ENCODE peak calls at places on chromosomes 6 and 20, in four cellular contexts. K, Z, E and Y are unnamed samples.

GRCh38 chr6:33670086-33670660 is 41.3 kb downstream of the UQCC2 start:
- DNase-seq in E (no peak), K (no peak), Z (no peak), Y (no peak)

GRCh38 chr20:37745553-37745952 is 51.7 kb downstream of the CTNNBL1 start:
- DNase-seq in K (no peak), E (no peak), Z (no peak), Y (no peak)

GRCh38 chr20:34525342-34525708 is 9.1 kb downstream of the DYNLRB1 start:
- DNase-seq in E (no peak), K (no peak), Z (no peak), Y (no peak)

GRCh38 chr6:147298461-147298860 is 94.2 kb downstream of the STXBP5 start:
- DNase-seq in Z (no peak), E (no peak), K (no peak), Y (peak; percentile 21)

GRCh38 chr6:116156405-116157326 is 30.7 kb upstream of the COL10A1 start:
- DNase-seq in Z (no peak), E (no peak), K (no peak), Y (no peak)

GRCh38 chr6:119541132-119541905 is 191.8 kb upstream of the MAN1A1 start:
- DNase-seq in K (no peak), E (no peak), Z (no peak), Y (peak; percentile 97)

GRCh38 chr6:48123601-48124000 is 12.6 kb upstream of the PTCHD4 start:
- DNase-seq in K (no peak), E (no peak), Z (no peak), Y (no peak)

GRCh38 chr6:7742214-7742613 is 16.3 kb downstream of the BMP6 start:
- DNase-seq in K (no peak), Z (no peak), E (no peak), Y (peak; percentile 29)

GRCh38 chr20:63533871-63534393 is 3.2 kb downstream of the PTK6 start:
- DNase-seq in K (peak; percentile 86), E (no peak), Z (no peak), Y (peak; percentile 64)

GRCh38 chr6:79089552-79090404 is 11.7 kb upstream of the PHIP start:
- DNase-seq in Z (no peak), E (no peak), K (no peak), Y (no peak)

GRCh38 chr6:79082304-79082703 is 4.2 kb upstream of the PHIP start:
- DNase-seq in E (no peak), K (no peak), Z (no peak), Y (no peak)

GRCh38 chr6:79079425-79080130 is 1.5 kb upstream of the PHIP start:
- DNase-seq in E (no peak), K (no peak), Z (no peak), Y (no peak)

GRCh38 chr6:79084693-79085092 is 6.6 kb upstream of the PHIP start:
- DNase-seq in Z (no peak), K (no peak), E (no peak), Y (no peak)
- TF ChIP-seq CTCF in Z (no peak), K (no peak), E (no peak), Y (no peak)

DNA sequence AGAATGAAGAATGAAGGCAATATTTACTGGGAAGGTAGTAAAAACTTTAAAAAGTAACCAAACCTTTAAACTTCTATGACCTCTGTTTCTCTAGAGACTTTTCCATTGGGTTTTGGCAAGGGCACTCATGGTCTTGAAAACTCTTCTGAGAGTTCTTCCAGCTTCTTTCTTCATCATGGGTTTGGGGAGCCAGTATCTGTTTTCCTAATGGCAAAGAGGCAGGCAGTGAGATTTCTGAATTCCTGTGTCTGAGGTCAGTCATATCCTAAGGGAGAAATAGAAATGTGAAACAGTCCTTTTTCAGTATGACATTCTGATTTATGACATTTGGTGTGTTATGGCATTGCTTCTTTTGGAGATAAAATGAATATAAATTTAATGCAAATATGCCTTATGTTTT is 518.5 kb upstream of the MARCKS start:
- DNase-seq in Z (no peak), K (no peak), E (no peak), Y (no peak)
- H3K36me3 ChIP-seq in Z (no peaks in the 10 kb centered on the region), K (no peaks in the 10 kb centered on the region), E (no peaks in the 10 kb centered on the region), Y (no peaks in the 10 kb centered on the region)

DNA sequence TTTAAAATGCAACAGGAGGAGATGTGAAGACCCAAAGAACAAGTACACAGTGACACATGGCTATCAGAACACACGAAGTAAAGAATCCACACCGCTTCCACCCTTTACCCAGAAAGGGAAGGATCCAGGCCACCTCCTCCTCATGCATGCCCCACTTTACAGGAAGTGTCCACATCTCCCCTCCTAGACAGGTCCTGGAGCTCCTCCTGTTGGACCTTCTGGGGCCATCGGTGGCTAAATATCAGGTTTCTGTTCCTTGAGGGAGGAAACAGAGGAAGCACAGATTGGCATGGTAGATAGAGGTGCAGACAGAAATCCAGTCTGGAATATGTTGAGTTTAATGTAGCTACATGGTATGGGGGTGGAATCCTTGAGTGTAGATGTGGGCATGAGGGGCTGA is 10.9 kb downstream of the NINL start:
- DNase-seq in E (no peak), Z (no peak), K (no peak), Y (no peak)
- TF ChIP-seq CTCF in E (no peak), Z (no peak), K (peak; percentile 5), Y (no peak)

GRCh38 chr6:151211075-151211474 is 28.7 kb upstream of the AKAP12 start:
- DNase-seq in K (no peak), E (no peak), Z (no peak), Y (no peak)
- H3K36me3 ChIP-seq in K (no peaks in the 10 kb centered on the region), E (no peaks in the 10 kb centered on the region), Z (no peaks in the 10 kb centered on the region), Y (no peaks in the 10 kb centered on the region)